ENCODE peak calls at places on chromosomes 6 and 20, in six cellular contexts. P, K, Z, W, D and Q are unnamed samples.

GRCh38 chr20:57835462-57836455 is 125.9 kb upstream of the PMEPA1 start:
- DNase-seq in P (no peak), K (no peak), Z (no peak), W (no peak), D (no peak), Q (no peak)

GRCh38 chr6:98834060-98835031 is at the start of gene POU3F2:
- DNase-seq in P (peak), K (peak), Z (no peak), W (peak), D (peak), Q (peak)

GRCh38 chr6:26487466-26487865 is 12.6 kb upstream of the BTN1A1 start:
- DNase-seq in P (no peak), K (no peak), Z (no peak), W (no peak), D (no peak), Q (no peak)

GRCh38 chr6:43202451-43202850 is 20.5 kb downstream of the CUL9 start:
- DNase-seq in P (no peak), K (no peak), Z (peak), W (no peak), D (no peak), Q (no peak)

GRCh38 chr6:111952821-111953535 is 79.7 kb upstream of the FYN start:
- DNase-seq in P (peak), K (no peak), Z (no peak), W (no peak), D (no peak), Q (no peak)

GRCh38 chr20:35235881-35236280 is 9.4 kb downstream of the MMP24 start:
- DNase-seq in P (no peak), K (no peak), Z (no peak), W (no peak), D (no peak), Q (no peak)

GRCh38 chr6:82277686-82278085 is 30.1 kb upstream of the IBTK start:
- DNase-seq in P (peak), K (no peak), Z (no peak), W (no peak), D (no peak), Q (no peak)

GRCh38 chr6:68572525-68572924 is 62.6 kb upstream of the ADGRB3 start:
- DNase-seq in P (peak), K (peak), Z (no peak), W (no peak), D (no peak), Q (no peak)

GRCh38 chr20:2140561-2140960 is 38.9 kb downstream of the STK35 start:
- DNase-seq in P (no peak), K (no peak), Z (no peak), W (no peak), D (no peak), Q (no peak)

GRCh38 chr6:157514659-157515496 is 133.9 kb downstream of the ZDHHC14 start:
- DNase-seq in P (peak), K (no peak), Z (no peak), W (no peak), D (no peak), Q (no peak)

GRCh38 chr6:31738048-31738979 is 1.5 kb upstream of the MSH5 start:
- DNase-seq in P (peak), K (peak), Z (peak), W (peak), D (peak), Q (peak)

GRCh38 chr6:1404066-1404712 is 14.8 kb downstream of the FOXF2 start:
- DNase-seq in P (no peak), K (no peak), Z (peak), W (no peak), D (no peak), Q (no peak)

GRCh38 chr6:722608-723007 is 29.7 kb upstream of the EXOC2 start:
- DNase-seq in P (no peak), K (no peak), Z (no peak), W (no peak), D (no peak), Q (no peak)

GRCh38 chr6:137259349-137259748 is 40.2 kb upstream of the IFNGR1 start:
- DNase-seq in P (peak), K (no peak), Z (no peak), W (no peak), D (no peak), Q (no peak)

GRCh38 chr20:38123021-38123587 is 42.0 kb downstream of the TGM2 start:
- DNase-seq in P (no peak), K (peak), Z (no peak), W (no peak), D (no peak), Q (no peak)

GRCh38 chr6:134456284-134456683 is 138.4 kb upstream of the SGK1 start:
- DNase-seq in P (no peak), K (no peak), Z (no peak), W (no peak), D (no peak), Q (no peak)

GRCh38 chr20:63230800-63231268 is 4.9 kb upstream of the BIRC7 start:
- DNase-seq in P (peak), K (peak), Z (no peak), W (peak), D (no peak), Q (peak)

GRCh38 chr6:106442351-106442750 is 81.8 kb downstream of the CRYBG1 start:
- DNase-seq in P (no peak), K (no peak), Z (no peak), W (no peak), D (no peak), Q (no peak)

GRCh38 chr6:73719041-73719440 is 23.0 kb downstream of the CD109 start:
- DNase-seq in P (no peak), K (no peak), Z (no peak), W (no peak), D (no peak), Q (no peak)

GRCh38 chr6:165987483-165988305 is 180.0 kb downstream of the TBXT start:
- DNase-seq in P (no peak), K (no peak), Z (no peak), W (peak), D (no peak), Q (peak)

GRCh38 chr6:11891547-11891946 is 112.9 kb upstream of the ADTRP start:
- DNase-seq in P (no peak), K (no peak), Z (no peak), W (no peak), D (no peak), Q (no peak)

GRCh38 chr6:43283905-43284304 is 14.2 kb upstream of the SLC22A7 start:
- DNase-seq in P (no peak), K (no peak), Z (no peak), W (no peak), D (no peak), Q (no peak)

GRCh38 chr6:138473144-138473543 is 26.1 kb downstream of the NHSL1 start:
- DNase-seq in P (no peak), K (no peak), Z (no peak), W (no peak), D (no peak), Q (no peak)